ENCODE peak calls at places on chromosome 9, in four cellular contexts. I is NCI-H1048; P is mammary epithelial cell; C is stimulated activated CD4-positive, alpha-beta T cell treated with anti-CD3 and anti-CD28 coated beads, Interleukin-4, amount 100 ng/mL, for 24 hours. M is an unnamed sample.

GRCh38 chr9:72931437-72931836 is 21.4 kb downstream of the ALDH1A1 start:
- DNase-seq in P (no peak), C (no peak), I (no peak), M (no peak)

GRCh38 chr9:128523199-128523925 is 18.8 kb downstream of the GLE1 start:
- DNase-seq in P (no peak), I (no peak), C (no peak), M (peak)

GRCh38 chr9:87327567-87328125 is 170.0 kb upstream of the DAPK1 start:
- DNase-seq in P (peak), C (no peak), I (no peak), M (no peak)

GRCh38 chr9:129649726-129650679 is 8.1 kb upstream of the ASB6 start:
- DNase-seq in I (no peak), C (no peak), P (no peak), M (no peak)

GRCh38 chr9:70563437-70564204 is 149.2 kb upstream of the KLF9 start:
- DNase-seq in P (peak), I (no peak), C (peak), M (no peak)

GRCh38 chr9:88933607-88934379 is 57.5 kb upstream of the S1PR3 start:
- DNase-seq in I (no peak), P (no peak), C (no peak), M (no peak)

GRCh38 chr9:14690986-14691730 is 2.1 kb downstream of the ZDHHC21 start:
- DNase-seq in I (no peak), P (no peak), C (no peak), M (no peak)

GRCh38 chr9:130354806-130355205 is 89.2 kb downstream of the HMCN2 start:
- DNase-seq in I (no peak), P (no peak), C (no peak), M (no peak)

GRCh38 chr9:87620727-87621322 is 105.1 kb upstream of the CTSL start:
- DNase-seq in P (no peak), C (no peak), I (no peak), M (peak)

GRCh38 chr9:20319641-20320337 is 302.5 kb downstream of the MLLT3 start:
- DNase-seq in C (peak), I (no peak), P (peak), M (peak)

GRCh38 chr9:95065224-95065623 is 252.3 kb downstream of the FANCC start:
- DNase-seq in I (no peak), C (no peak), P (peak), M (no peak)

GRCh38 chr9:107280543-107280942 is 2.5 kb upstream of the RAD23B start:
- DNase-seq in I (no peak), C (no peak), P (peak), M (peak)

GRCh38 chr9:35518981-35519679 is 29.2 kb downstream of the RUSC2 start:
- DNase-seq in I (no peak), P (peak), C (no peak), M (peak)

GRCh38 chr9:121862371-121862970 is 211.0 kb downstream of the DAB2IP start:
- DNase-seq in I (no peak), C (no peak), P (no peak), M (peak)

GRCh38 chr9:114611516-114612271 is 603 bp downstream of the TMEM268 start:
- DNase-seq in P (peak), I (no peak), C (peak), M (peak)

GRCh38 chr9:73537561-73537960 is 385.9 kb downstream of the ANXA1 start:
- DNase-seq in C (no peak), I (no peak), P (no peak), M (no peak)

GRCh38 chr9:108269421-108269820 is 586.4 kb downstream of the ACTL7B start:
- DNase-seq in C (no peak), P (no peak), I (no peak), M (no peak)

GRCh38 chr9:81669011-81669739 is 20.2 kb downstream of the TLE1 start:
- DNase-seq in I (no peak), C (no peak), P (no peak), M (no peak)

GRCh38 chr9:34197756-34198711 is 19.2 kb downstream of the UBAP1 start:
- DNase-seq in C (no peak), I (peak), P (peak), M (peak)

GRCh38 chr9:33263936-33264472 is 504 bp downstream of the BAG1 start:
- DNase-seq in C (peak), I (no peak), P (no peak), M (peak)

GRCh38 chr9:124831642-124832364 is 21.5 kb upstream of the WDR38 start:
- DNase-seq in P (no peak), C (no peak), I (no peak), M (no peak)

GRCh38 chr9:95494416-95495371 is 22.1 kb downstream of the PTCH1 start:
- DNase-seq in I (no peak), C (peak), P (no peak), M (peak)

GRCh38 chr9:127970401-127971313 is 10.1 kb downstream of the EEIG1 start:
- DNase-seq in P (peak), C (peak), I (no peak), M (no peak)

GRCh38 chr9:27033815-27034403 is 28.4 kb upstream of the LRRC19 start:
- DNase-seq in I (no peak), P (peak), C (peak), M (peak)